ENCODE peak calls at places on chromosome 3, in four cellular contexts. One of them, this sample, is unnamed.

GRCh38 chr3:43757613-43758012 is 66.9 kb downstream of the ABHD5 start:
- DNase-seq in fibroblast of the aortic adventitia: no peak
- DNase-seq in MM.1S: no peak
- DNase-seq in Calu3: no peak
- DNase-seq in this sample: no peak

GRCh38 chr3:186226466-186226865 is 117.6 kb upstream of the ETV5 start:
- DNase-seq in fibroblast of the aortic adventitia: no peak
- DNase-seq in MM.1S: no peak
- DNase-seq in Calu3: no peak
- DNase-seq in this sample: no peak

GRCh38 chr3:32909999-32910398 is 41.4 kb upstream of the CCR4 start:
- DNase-seq in fibroblast of the aortic adventitia: no peak
- DNase-seq in MM.1S: no peak
- DNase-seq in Calu3: no peak
- DNase-seq in this sample: no peak

GRCh38 chr3:4522962-4523361 is 29.8 kb downstream of the ITPR1 start:
- DNase-seq in fibroblast of the aortic adventitia: no peak
- DNase-seq in MM.1S: no peak
- DNase-seq in Calu3: no peak
- DNase-seq in this sample: no peak

GRCh38 chr3:124467980-124468902 is 262.0 kb upstream of the UMPS start:
- DNase-seq in fibroblast of the aortic adventitia: peak
- DNase-seq in MM.1S: peak
- DNase-seq in Calu3: peak
- DNase-seq in this sample: no peak

GRCh38 chr3:184040010-184040409 is 8.5 kb downstream of the HTR3D start:
- DNase-seq in fibroblast of the aortic adventitia: peak
- DNase-seq in MM.1S: no peak
- DNase-seq in Calu3: peak
- DNase-seq in this sample: no peak

GRCh38 chr3:42165211-42165610 is 74.1 kb downstream of the TRAK1 start:
- DNase-seq in fibroblast of the aortic adventitia: no peak
- DNase-seq in MM.1S: no peak
- DNase-seq in Calu3: no peak
- DNase-seq in this sample: no peak

GRCh38 chr3:160091441-160091840 is 102.8 kb downstream of the IL12A start:
- DNase-seq in fibroblast of the aortic adventitia: no peak
- DNase-seq in MM.1S: no peak
- DNase-seq in Calu3: no peak
- DNase-seq in this sample: no peak

GRCh38 chr3:136343873-136344281 is 93.7 kb downstream of the PCCB start:
- DNase-seq in fibroblast of the aortic adventitia: peak
- DNase-seq in MM.1S: no peak
- DNase-seq in Calu3: peak
- DNase-seq in this sample: no peak

GRCh38 chr3:35322070-35322469 is 317.3 kb upstream of the ARPP21 start:
- DNase-seq in fibroblast of the aortic adventitia: peak
- DNase-seq in MM.1S: no peak
- DNase-seq in Calu3: peak
- DNase-seq in this sample: no peak

GRCh38 chr3:25665646-25666136 is 984 bp upstream of the TOP2B start:
- DNase-seq in fibroblast of the aortic adventitia: no peak
- DNase-seq in MM.1S: no peak
- DNase-seq in Calu3: no peak
- DNase-seq in this sample: no peak

GRCh38 chr3:28171962-28172361 is 69.5 kb upstream of the CMC1 start:
- DNase-seq in fibroblast of the aortic adventitia: no peak
- DNase-seq in MM.1S: peak
- DNase-seq in Calu3: no peak
- DNase-seq in this sample: no peak

GRCh38 chr3:48425281-48425812 is 4.5 kb downstream of the PLXNB1 start:
- DNase-seq in fibroblast of the aortic adventitia: no peak
- DNase-seq in MM.1S: no peak
- DNase-seq in Calu3: no peak
- DNase-seq in this sample: peak

GRCh38 chr3:116291141-116291540 is 154.1 kb downstream of the LSAMP start:
- DNase-seq in fibroblast of the aortic adventitia: no peak
- DNase-seq in MM.1S: no peak
- DNase-seq in Calu3: no peak
- DNase-seq in this sample: no peak

GRCh38 chr3:9105421-9105820 is 142.1 kb upstream of the RAD18 start:
- DNase-seq in fibroblast of the aortic adventitia: no peak
- DNase-seq in MM.1S: no peak
- DNase-seq in Calu3: no peak
- DNase-seq in this sample: no peak

GRCh38 chr3:23600178-23600577 is 205.6 kb upstream of the UBE2E1 start:
- DNase-seq in fibroblast of the aortic adventitia: peak
- DNase-seq in MM.1S: no peak
- DNase-seq in Calu3: peak
- DNase-seq in this sample: no peak

GRCh38 chr3:183975981-183976662 is 41.6 kb downstream of the ABCC5 start:
- DNase-seq in fibroblast of the aortic adventitia: no peak
- DNase-seq in MM.1S: peak
- DNase-seq in Calu3: no peak
- DNase-seq in this sample: no peak

GRCh38 chr3:185976977-185977678 is 39.3 kb upstream of the TRA2B start:
- DNase-seq in fibroblast of the aortic adventitia: peak
- DNase-seq in MM.1S: peak
- DNase-seq in Calu3: peak
- DNase-seq in this sample: no peak

GRCh38 chr3:99236576-99236975 is 335.1 kb upstream of the DCBLD2 start:
- DNase-seq in fibroblast of the aortic adventitia: no peak
- DNase-seq in MM.1S: no peak
- DNase-seq in Calu3: no peak
- DNase-seq in this sample: no peak

GRCh38 chr3:108662141-108662738 is 72.7 kb downstream of the DZIP3 start:
- DNase-seq in fibroblast of the aortic adventitia: peak
- DNase-seq in MM.1S: peak
- DNase-seq in Calu3: peak
- DNase-seq in this sample: no peak

GRCh38 chr3:185585523-185585861 is 603 bp upstream of the SENP2 start:
- DNase-seq in fibroblast of the aortic adventitia: no peak
- DNase-seq in MM.1S: no peak
- DNase-seq in Calu3: no peak
- DNase-seq in this sample: no peak

GRCh38 chr3:194840661-194841514 is 155.2 kb downstream of the FAM43A start:
- DNase-seq in fibroblast of the aortic adventitia: peak
- DNase-seq in MM.1S: no peak
- DNase-seq in Calu3: peak
- DNase-seq in this sample: no peak

GRCh38 chr3:122299872-122300460 is 25.1 kb upstream of the CSTA start:
- DNase-seq in fibroblast of the aortic adventitia: no peak
- DNase-seq in MM.1S: peak
- DNase-seq in Calu3: peak
- DNase-seq in this sample: no peak

GRCh38 chr3:97938444-97938843 is 33.8 kb downstream of the RIOX2 start:
- DNase-seq in fibroblast of the aortic adventitia: peak
- DNase-seq in MM.1S: no peak
- DNase-seq in Calu3: no peak
- DNase-seq in this sample: no peak

GRCh38 chr3:48594431-48595049 is 589 bp downstream of the COL7A1 start:
- DNase-seq in fibroblast of the aortic adventitia: no peak
- DNase-seq in MM.1S: no peak
- DNase-seq in Calu3: no peak
- DNase-seq in this sample: no peak

GRCh38 chr3:38112378-38112761 is 24.6 kb downstream of the ACAA1 start:
- DNase-seq in fibroblast of the aortic adventitia: no peak
- DNase-seq in MM.1S: no peak
- DNase-seq in Calu3: no peak
- DNase-seq in this sample: no peak

GRCh38 chr3:157130138-157130880 is 29.6 kb downstream of the CCNL1 start:
- DNase-seq in fibroblast of the aortic adventitia: peak
- DNase-seq in MM.1S: no peak
- DNase-seq in Calu3: peak
- DNase-seq in this sample: no peak

GRCh38 chr3:188262488-188262887 is 108.5 kb downstream of the LPP start:
- DNase-seq in fibroblast of the aortic adventitia: no peak
- DNase-seq in MM.1S: no peak
- DNase-seq in Calu3: no peak
- DNase-seq in this sample: no peak

GRCh38 chr3:124928333-124929202 is 6.0 kb downstream of the MUC13 start:
- DNase-seq in fibroblast of the aortic adventitia: peak
- DNase-seq in MM.1S: peak
- DNase-seq in Calu3: peak
- DNase-seq in this sample: no peak

GRCh38 chr3:183369626-183370025 is 58.8 kb downstream of the MCF2L2 start:
- DNase-seq in fibroblast of the aortic adventitia: no peak
- DNase-seq in MM.1S: no peak
- DNase-seq in Calu3: no peak
- DNase-seq in this sample: no peak

GRCh38 chr3:24538891-24539290 is 44.2 kb upstream of the THRB start:
- DNase-seq in fibroblast of the aortic adventitia: no peak
- DNase-seq in MM.1S: no peak
- DNase-seq in Calu3: no peak
- DNase-seq in this sample: no peak

GRCh38 chr3:135412475-135412874 is 553.1 kb upstream of the PPP2R3A start:
- DNase-seq in fibroblast of the aortic adventitia: no peak
- DNase-seq in MM.1S: no peak
- DNase-seq in Calu3: no peak
- DNase-seq in this sample: no peak

GRCh38 chr3:46860381-46861292 is 2.6 kb downstream of the MYL3 start:
- DNase-seq in fibroblast of the aortic adventitia: no peak
- DNase-seq in MM.1S: no peak
- DNase-seq in Calu3: peak
- DNase-seq in this sample: peak

GRCh38 chr3:155443821-155444220 is 150.3 kb upstream of the STRIT1 start:
- DNase-seq in fibroblast of the aortic adventitia: no peak
- DNase-seq in MM.1S: no peak
- DNase-seq in Calu3: no peak
- DNase-seq in this sample: no peak

GRCh38 chr3:64303401-64303800 is 78.1 kb upstream of the PRICKLE2 start:
- DNase-seq in fibroblast of the aortic adventitia: no peak
- DNase-seq in MM.1S: no peak
- DNase-seq in Calu3: no peak
- DNase-seq in this sample: no peak

DNA sequence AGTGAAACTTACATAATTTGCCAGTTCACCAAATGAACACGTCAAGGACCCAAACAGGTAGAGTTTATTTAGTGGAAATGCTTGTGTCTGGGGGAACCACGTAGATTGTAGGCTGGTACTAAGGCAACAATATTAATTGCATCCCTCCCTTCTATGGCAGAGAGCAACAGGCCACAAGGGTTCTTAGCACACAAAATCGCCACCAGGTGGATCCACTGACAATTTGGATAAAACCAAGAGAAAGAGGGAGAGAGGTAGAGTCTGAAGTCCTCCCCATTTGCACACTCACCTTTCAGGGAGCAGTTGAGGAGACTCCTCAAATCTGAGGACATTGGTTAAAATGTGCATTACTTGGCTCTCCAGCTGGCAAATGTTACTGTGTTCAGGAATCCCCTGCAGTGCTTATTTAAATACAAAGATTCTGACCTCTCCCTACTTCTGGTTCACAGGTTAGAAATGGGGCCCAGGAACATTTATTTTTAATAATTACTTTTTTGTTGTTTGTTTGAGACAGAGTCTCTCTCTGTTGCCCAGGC is 181.0 kb upstream of the FEZF2 start:
- DNase-seq in fibroblast of the aortic adventitia: no peak
- DNase-seq in MM.1S: no peak
- DNase-seq in Calu3: peak
- DNase-seq in this sample: no peak
- TF ChIP-seq CTCF in fibroblast of the aortic adventitia: peak
- TF ChIP-seq CTCF in MM.1S: peak
- TF ChIP-seq CTCF in Calu3: no peak
- TF ChIP-seq CTCF in this sample: peak

GRCh38 chr3:70308760-70309159 is 3.7 kb downstream of the MDFIC2 start:
- DNase-seq in fibroblast of the aortic adventitia: peak
- DNase-seq in MM.1S: peak
- DNase-seq in Calu3: no peak
- DNase-seq in this sample: no peak
- TF ChIP-seq CTCF in fibroblast of the aortic adventitia: peak
- TF ChIP-seq CTCF in MM.1S: peak
- TF ChIP-seq CTCF in Calu3: no peak
- TF ChIP-seq CTCF in this sample: peak

DNA sequence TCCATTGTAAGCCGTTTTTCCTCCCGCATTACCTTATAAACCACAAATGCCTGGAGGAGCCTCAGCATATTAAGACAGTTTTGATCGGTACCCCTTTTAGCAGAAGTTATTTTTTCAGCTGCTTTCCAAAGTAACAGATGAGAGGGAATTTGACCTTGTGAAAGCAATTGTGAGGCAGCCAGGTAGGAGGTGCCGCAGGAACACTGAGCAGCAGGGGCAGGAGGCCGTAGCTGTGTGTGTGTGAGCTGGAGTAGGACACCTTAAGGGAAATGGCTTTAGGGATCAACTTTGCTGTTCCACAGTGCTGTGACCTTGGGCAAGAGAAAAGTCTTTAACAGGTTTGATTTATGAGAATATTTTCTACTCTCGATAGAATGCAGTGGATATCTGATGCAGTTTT is 482.1 kb downstream of the IL5RA start:
- DNase-seq in fibroblast of the aortic adventitia: no peak
- DNase-seq in MM.1S: no peak
- DNase-seq in Calu3: no peak
- DNase-seq in this sample: no peak
- TF ChIP-seq CTCF in fibroblast of the aortic adventitia: no peak
- TF ChIP-seq CTCF in MM.1S: no peak
- TF ChIP-seq CTCF in Calu3: no peak
- TF ChIP-seq CTCF in this sample: no peak

GRCh38 chr3:129547241-129547640 is 4.3 kb downstream of the H1-8 start:
- DNase-seq in fibroblast of the aortic adventitia: no peak
- DNase-seq in MM.1S: no peak
- DNase-seq in Calu3: no peak
- DNase-seq in this sample: no peak
- TF ChIP-seq CTCF in fibroblast of the aortic adventitia: no peak
- TF ChIP-seq CTCF in MM.1S: no peak
- TF ChIP-seq CTCF in Calu3: no peak
- TF ChIP-seq CTCF in this sample: no peak

GRCh38 chr3:189267981-189268613 is 96.3 kb downstream of the TPRG1 start:
- DNase-seq in fibroblast of the aortic adventitia: peak
- DNase-seq in MM.1S: no peak
- DNase-seq in Calu3: peak
- DNase-seq in this sample: no peak
- TF ChIP-seq CTCF in fibroblast of the aortic adventitia: peak
- TF ChIP-seq CTCF in MM.1S: peak
- TF ChIP-seq CTCF in Calu3: peak
- TF ChIP-seq CTCF in this sample: peak

This sample was measured in chondrocyte.